ENCODE peak calls at places on chromosome 6, in four cellular contexts. One of them, this sample, is unnamed.

GRCh38 chr6:85983032-85983659 is 340.5 kb upstream of the SYNCRIP start:
- DNase-seq in OCI-LY7: no peak
- DNase-seq in PC-3: no peak
- DNase-seq in K562: no peak
- DNase-seq in this sample: no peak

GRCh38 chr6:10949579-10950490 is 63.0 kb downstream of the SYCP2L start:
- DNase-seq in K562: no peak
- DNase-seq in OCI-LY7: no peak
- DNase-seq in PC-3: no peak
- DNase-seq in this sample: no peak

GRCh38 chr6:39777661-39778060 is 14.5 kb upstream of the DAAM2 start:
- DNase-seq in PC-3: no peak
- DNase-seq in OCI-LY7: no peak
- DNase-seq in K562: no peak
- DNase-seq in this sample: no peak

GRCh38 chr6:87905101-87905517 is 142.5 kb upstream of the SPACA1 start:
- DNase-seq in PC-3: no peak
- DNase-seq in OCI-LY7: peak; percentile 97
- DNase-seq in K562: no peak
- DNase-seq in this sample: no peak

GRCh38 chr6:144036064-144036873 is 28.2 kb upstream of the PLAGL1 start:
- DNase-seq in K562: peak; percentile 30
- DNase-seq in OCI-LY7: no peak
- DNase-seq in PC-3: no peak
- DNase-seq in this sample: no peak

GRCh38 chr6:157929765-157930319 is 51.8 kb upstream of the SYNJ2 start:
- DNase-seq in OCI-LY7: no peak
- DNase-seq in K562: no peak
- DNase-seq in PC-3: no peak
- DNase-seq in this sample: no peak

GRCh38 chr6:4380881-4381281 is 245.5 kb upstream of the ECI2 start:
- DNase-seq in K562: no peak
- DNase-seq in OCI-LY7: no peak
- DNase-seq in PC-3: no peak
- DNase-seq in this sample: no peak

GRCh38 chr6:33716379-33716778 is 4.9 kb upstream of the UQCC2 start:
- DNase-seq in K562: no peak
- DNase-seq in PC-3: no peak
- DNase-seq in OCI-LY7: no peak
- DNase-seq in this sample: no peak

GRCh38 chr6:27814665-27815424 is 97.4 kb downstream of the OR2B2 start:
- DNase-seq in PC-3: peak; percentile 97
- DNase-seq in OCI-LY7: peak; percentile 96
- DNase-seq in K562: no peak
- DNase-seq in this sample: peak; percentile 87

GRCh38 chr6:167501831-167502385 is 177.0 kb downstream of the TTLL2 start:
- DNase-seq in K562: peak; percentile 31
- DNase-seq in PC-3: peak; percentile 18
- DNase-seq in OCI-LY7: no peak
- DNase-seq in this sample: no peak

GRCh38 chr6:33123732-33124524 is 48.1 kb downstream of the HLA-DPB1 start:
- DNase-seq in OCI-LY7: peak; percentile 67
- DNase-seq in K562: peak; percentile 77
- DNase-seq in PC-3: peak; percentile 84
- DNase-seq in this sample: no peak

GRCh38 chr6:75147512-75147911 is 58.3 kb downstream of the COL12A1 start:
- DNase-seq in OCI-LY7: no peak
- DNase-seq in PC-3: peak; percentile 57
- DNase-seq in K562: no peak
- DNase-seq in this sample: no peak

GRCh38 chr6:84166395-84166794 is 61.0 kb downstream of the CEP162 start:
- DNase-seq in OCI-LY7: no peak
- DNase-seq in PC-3: no peak
- DNase-seq in K562: no peak
- DNase-seq in this sample: no peak

GRCh38 chr6:76003686-76004085 is 68.8 kb downstream of the IMPG1 start:
- DNase-seq in OCI-LY7: no peak
- DNase-seq in PC-3: no peak
- DNase-seq in K562: no peak
- DNase-seq in this sample: no peak

GRCh38 chr6:85726206-85726605 is 83.5 kb upstream of the SYNCRIP start:
- DNase-seq in K562: no peak
- DNase-seq in OCI-LY7: peak; percentile 59
- DNase-seq in PC-3: peak; percentile 18
- DNase-seq in this sample: no peak

GRCh38 chr6:56868687-56869086 is 86.2 kb upstream of the BEND6 start:
- DNase-seq in K562: no peak
- DNase-seq in OCI-LY7: no peak
- DNase-seq in PC-3: peak; percentile 85
- DNase-seq in this sample: no peak

GRCh38 chr6:157800420-157801237 is 22.4 kb upstream of the SNX9 start:
- DNase-seq in OCI-LY7: no peak
- DNase-seq in PC-3: peak; percentile 57
- DNase-seq in K562: no peak
- DNase-seq in this sample: no peak

GRCh38 chr6:136628996-136629395 is 78.8 kb upstream of the MAP7 start:
- DNase-seq in K562: no peak
- DNase-seq in OCI-LY7: no peak
- DNase-seq in PC-3: peak; percentile 4
- DNase-seq in this sample: no peak

GRCh38 chr6:90293319-90293937 is 3.2 kb downstream of the BACH2 start:
- DNase-seq in OCI-LY7: no peak
- DNase-seq in PC-3: no peak
- DNase-seq in K562: no peak
- DNase-seq in this sample: no peak

GRCh38 chr6:3208096-3208774 is 19.2 kb downstream of the TUBB2B start:
- DNase-seq in PC-3: no peak
- DNase-seq in K562: peak; percentile 27
- DNase-seq in OCI-LY7: no peak
- DNase-seq in this sample: no peak

GRCh38 chr6:166202321-166202733 is 34.7 kb upstream of the TBXT start:
- DNase-seq in K562: no peak
- DNase-seq in OCI-LY7: peak; percentile 87
- DNase-seq in PC-3: no peak
- DNase-seq in this sample: no peak

GRCh38 chr6:27863962-27864905 is 48.0 kb downstream of the OR2B2 start:
- DNase-seq in K562: no peak
- DNase-seq in PC-3: no peak
- DNase-seq in OCI-LY7: peak; percentile 68
- DNase-seq in this sample: no peak

GRCh38 chr6:41728954-41729353 is 6.5 kb downstream of the TFEB start:
- DNase-seq in K562: no peak
- DNase-seq in OCI-LY7: no peak
- DNase-seq in PC-3: no peak
- DNase-seq in this sample: no peak

GRCh38 chr6:89100114-89100513 is 17.8 kb downstream of the SRSF12 start:
- DNase-seq in K562: no peak
- DNase-seq in OCI-LY7: no peak
- DNase-seq in PC-3: no peak
- DNase-seq in this sample: no peak
- H2AFZ ChIP-seq in K562: no peak overlapping the region
- H2AFZ ChIP-seq in OCI-LY7: no peak overlapping the region
- H2AFZ ChIP-seq in PC-3: no peak overlapping the region
- H2AFZ ChIP-seq in this sample: no peak overlapping the region

DNA sequence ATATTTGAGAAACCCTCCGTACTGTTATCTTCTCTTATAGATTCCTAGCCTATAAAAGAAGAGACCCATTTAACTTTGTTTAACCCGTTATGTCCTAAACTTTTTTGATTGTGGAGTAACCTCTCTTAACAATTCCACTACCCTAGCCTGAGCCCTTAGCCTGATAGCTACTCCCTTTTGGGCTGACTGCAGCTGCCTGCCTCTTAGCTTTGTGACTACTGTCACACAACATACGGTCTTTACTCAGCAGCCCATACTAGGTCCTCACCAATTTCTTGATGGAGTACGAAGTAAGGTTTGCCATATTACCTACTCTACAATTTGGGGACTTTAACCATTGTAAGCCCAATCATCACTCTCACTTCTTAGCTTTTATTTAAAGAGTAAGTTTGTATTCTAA is 72.7 kb downstream of the QRSL1 start:
- DNase-seq in PC-3: no peak
- DNase-seq in OCI-LY7: peak; percentile 89
- DNase-seq in K562: no peak
- DNase-seq in this sample: no peak
- H2AFZ ChIP-seq in PC-3: peak overlapping the region; percentile 28
- H2AFZ ChIP-seq in OCI-LY7: peak overlapping the region; percentile 33
- H2AFZ ChIP-seq in K562: peak overlapping the region; percentile 18
- H2AFZ ChIP-seq in this sample: no peak overlapping the region

DNA sequence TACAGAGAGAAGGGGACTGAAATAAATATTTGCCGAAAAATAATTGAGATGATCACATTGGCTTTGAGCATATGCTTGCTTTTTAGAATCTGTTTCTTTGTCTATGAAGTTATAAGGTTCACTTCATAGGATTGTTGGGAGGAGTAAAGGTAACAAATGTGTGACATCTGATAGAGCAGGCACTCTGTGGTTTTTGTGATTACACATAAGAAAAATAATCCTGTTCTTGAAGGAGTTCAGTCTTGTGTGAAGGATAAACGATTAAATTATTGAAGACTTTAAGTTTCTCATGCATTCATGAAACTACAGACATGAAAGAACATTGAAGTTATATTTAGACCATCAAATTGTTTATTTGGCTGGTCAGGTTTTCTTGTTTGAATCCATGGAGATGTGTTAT is 45.0 kb downstream of the QKI start:
- DNase-seq in K562: no peak
- DNase-seq in OCI-LY7: no peak
- DNase-seq in PC-3: no peak
- DNase-seq in this sample: no peak
- H2AFZ ChIP-seq in K562: no peak overlapping the region
- H2AFZ ChIP-seq in OCI-LY7: no peak overlapping the region
- H2AFZ ChIP-seq in PC-3: no peak overlapping the region
- H2AFZ ChIP-seq in this sample: no peak overlapping the region

GRCh38 chr6:24325978-24326377 is 31.9 kb downstream of the DCDC2 start:
- DNase-seq in K562: no peak
- DNase-seq in PC-3: no peak
- DNase-seq in OCI-LY7: no peak
- DNase-seq in this sample: no peak

GRCh38 chr6:24322924-24323323 is 34.9 kb downstream of the DCDC2 start:
- DNase-seq in OCI-LY7: no peak
- DNase-seq in K562: no peak
- DNase-seq in PC-3: no peak
- DNase-seq in this sample: no peak

GRCh38 chr6:24323632-24324337 is 34.1 kb downstream of the DCDC2 start:
- DNase-seq in PC-3: peak; percentile 59
- DNase-seq in K562: no peak
- DNase-seq in OCI-LY7: no peak
- DNase-seq in this sample: no peak

GRCh38 chr6:24321538-24322162 is 36.2 kb downstream of the DCDC2 start:
- DNase-seq in PC-3: peak; percentile 30
- DNase-seq in OCI-LY7: no peak
- DNase-seq in K562: no peak
- DNase-seq in this sample: no peak

DNA sequence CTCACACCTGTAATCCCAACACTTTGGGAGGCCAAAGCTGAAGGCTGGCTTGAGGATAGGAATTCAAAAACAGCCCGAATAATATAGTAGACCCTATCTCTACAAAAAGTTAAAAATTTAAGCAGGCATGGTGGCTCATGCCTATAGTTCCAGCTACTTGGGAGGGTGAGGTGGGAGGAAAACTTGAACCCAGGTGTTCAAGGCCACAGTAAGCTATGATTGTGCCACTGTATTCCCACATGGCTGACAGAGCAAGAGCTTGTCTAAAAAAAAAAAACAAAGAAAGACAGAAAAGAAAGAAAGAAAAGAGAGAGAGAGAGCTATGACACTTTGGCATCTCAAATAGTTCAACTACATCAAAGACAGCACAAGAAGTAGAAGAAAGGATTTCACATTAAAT is 33.2 kb downstream of the DCDC2 start:
- DNase-seq in PC-3: no peak
- DNase-seq in OCI-LY7: no peak
- DNase-seq in K562: no peak
- DNase-seq in this sample: no peak
- H2AFZ ChIP-seq in PC-3: no peak overlapping the region
- H2AFZ ChIP-seq in OCI-LY7: no peak overlapping the region
- H2AFZ ChIP-seq in K562: no peak overlapping the region
- H2AFZ ChIP-seq in this sample: no peak overlapping the region

GRCh38 chr6:113122060-113122459 is 735.1 kb upstream of the MARCKS start:
- DNase-seq in OCI-LY7: no peak
- DNase-seq in K562: no peak
- DNase-seq in PC-3: peak; percentile 88
- DNase-seq in this sample: peak; percentile 45
- H2AFZ ChIP-seq in OCI-LY7: no peak overlapping the region
- H2AFZ ChIP-seq in K562: no peak overlapping the region
- H2AFZ ChIP-seq in PC-3: no peak overlapping the region
- H2AFZ ChIP-seq in this sample: no peak overlapping the region

GRCh38 chr6:142292191-142292924 is 9.4 kb upstream of the ADGRG6 start:
- DNase-seq in PC-3: no peak
- DNase-seq in OCI-LY7: no peak
- DNase-seq in K562: no peak
- DNase-seq in this sample: no peak

GRCh38 chr6:142297605-142297995 is 4.2 kb upstream of the ADGRG6 start:
- DNase-seq in PC-3: no peak
- DNase-seq in K562: no peak
- DNase-seq in OCI-LY7: no peak
- DNase-seq in this sample: no peak

GRCh38 chr6:142296975-142297604 is 4.7 kb upstream of the ADGRG6 start:
- DNase-seq in OCI-LY7: no peak
- DNase-seq in PC-3: no peak
- DNase-seq in K562: no peak
- DNase-seq in this sample: no peak

GRCh38 chr6:142293121-142293520 is 8.7 kb upstream of the ADGRG6 start:
- DNase-seq in PC-3: no peak
- DNase-seq in OCI-LY7: no peak
- DNase-seq in K562: no peak
- DNase-seq in this sample: no peak

GRCh38 chr6:142294681-142295080 is 7.1 kb upstream of the ADGRG6 start:
- DNase-seq in OCI-LY7: no peak
- DNase-seq in K562: no peak
- DNase-seq in PC-3: no peak
- DNase-seq in this sample: no peak
- H2AFZ ChIP-seq in OCI-LY7: no peak overlapping the region
- H2AFZ ChIP-seq in K562: no peak overlapping the region
- H2AFZ ChIP-seq in PC-3: no peak overlapping the region
- H2AFZ ChIP-seq in this sample: no peak overlapping the region

GRCh38 chr6:13787146-13787545 is 27.2 kb downstream of the MCUR1 start:
- DNase-seq in OCI-LY7: no peak
- DNase-seq in PC-3: no peak
- DNase-seq in K562: no peak
- DNase-seq in this sample: no peak
- H2AFZ ChIP-seq in OCI-LY7: no peak overlapping the region
- H2AFZ ChIP-seq in PC-3: no peak overlapping the region
- H2AFZ ChIP-seq in K562: no peak overlapping the region
- H2AFZ ChIP-seq in this sample: no peak overlapping the region

This sample was measured in keratinocyte.